ENCODE peak calls at places on chromosomes 11 and 22, in four cellular contexts. E is A549, N is K562, M is WTC11. Z is an unnamed sample.

GRCh38 chr22:38850941-38851849 is 7.4 kb upstream of the NPTXR start:
- DNase-seq in N (peak), M (no peak), E (peak), Z (no peak)

GRCh38 chr11:66317322-66317765 is 500 bp upstream of the CD248 start:
- DNase-seq in N (no peak), M (no peak), E (no peak), Z (peak)

GRCh38 chr11:28072321-28072720 is 35.6 kb downstream of the KIF18A start:
- DNase-seq in N (no peak), M (no peak), E (no peak), Z (no peak)

GRCh38 chr11:73271936-73272679 is at the start of gene P2RY6:
- DNase-seq in N (no peak), E (peak), M (peak), Z (peak)

GRCh38 chr11:106077609-106078517 is at the start of gene AASDHPPT:
- DNase-seq in E (peak), N (peak), M (no peak), Z (peak)

GRCh38 chr11:36446135-36446534 is 63.9 kb downstream of the TRAF6 start:
- DNase-seq in E (no peak), M (no peak), N (no peak), Z (no peak)

GRCh38 chr11:118953265-118953664 is 2.8 kb upstream of the UPK2 start:
- DNase-seq in M (peak), E (no peak), N (peak), Z (no peak)

GRCh38 chr11:69396948-69397307 is 84.5 kb upstream of the LINC01488 start:
- DNase-seq in N (no peak), M (no peak), E (no peak), Z (no peak)

GRCh38 chr11:119975561-119976152 is 162.3 kb downstream of the TRIM29 start:
- DNase-seq in M (peak), E (no peak), N (no peak), Z (no peak)

GRCh38 chr11:68525930-68526329 is 65.4 kb downstream of the PPP6R3 start:
- DNase-seq in N (no peak), M (no peak), E (no peak), Z (no peak)

GRCh38 chr22:23353696-23354095 is 173.4 kb downstream of the BCR start:
- DNase-seq in M (no peak), N (no peak), E (no peak), Z (no peak)

GRCh38 chr22:23357028-23357427 is 176.7 kb downstream of the BCR start:
- DNase-seq in N (no peak), E (no peak), M (no peak), Z (no peak)

GRCh38 chr22:23356094-23356493 is 175.8 kb downstream of the BCR start:
- DNase-seq in N (no peak), E (no peak), M (no peak), Z (no peak)

GRCh38 chr22:23353004-23353403 is 172.7 kb downstream of the BCR start:
- DNase-seq in E (no peak), M (no peak), N (no peak), Z (no peak)
- TF ChIP-seq NR3C1 in E (no peak), M (no peak), N (no peak), Z (no peak)

DNA sequence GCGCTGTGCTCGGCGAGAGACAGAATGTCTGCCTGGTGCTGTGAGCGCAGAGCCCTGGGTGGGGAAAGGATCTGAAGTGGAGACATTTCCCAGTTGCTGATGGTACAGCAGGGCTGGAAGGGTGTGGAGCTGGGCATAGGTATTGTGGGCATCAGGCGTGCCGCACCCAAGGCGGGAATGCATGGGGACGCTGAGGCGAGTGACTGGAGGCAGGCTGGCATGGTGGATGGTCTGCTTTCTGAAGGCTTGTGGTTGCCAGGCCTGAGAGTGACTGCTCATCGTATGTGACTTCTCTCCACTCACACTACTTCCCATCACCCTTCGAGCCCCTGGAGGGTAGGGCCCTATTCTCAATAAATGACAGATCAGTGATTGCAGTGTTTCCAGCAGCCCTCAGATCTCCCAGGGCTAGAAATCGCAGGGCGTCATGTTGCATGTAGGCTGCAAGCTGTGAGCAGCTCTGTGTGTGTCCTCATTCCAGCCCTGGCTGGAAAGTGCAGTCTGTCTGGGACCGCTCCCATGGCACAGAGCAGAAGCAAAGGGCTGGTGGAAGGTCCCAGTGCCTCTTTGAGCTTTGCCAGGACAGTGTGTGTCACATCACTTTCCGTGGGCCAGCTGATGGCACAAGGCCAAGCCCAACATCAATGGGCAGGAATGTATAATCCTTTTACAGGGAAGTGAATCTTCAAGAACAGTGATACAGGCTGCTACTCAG is 67.7 kb downstream of the TBC1D22A start:
- DNase-seq in N (no peak), E (peak), M (no peak), Z (no peak)
- TF ChIP-seq NR3C1 in N (no peak), E (no peak), M (no peak), Z (no peak)

GRCh38 chr11:4092031-4092430 is 2.6 kb upstream of the RRM1 start:
- DNase-seq in M (no peak), E (no peak), N (peak), Z (no peak)
- TF ChIP-seq NR3C1 in M (no peak), E (no peak), N (no peak), Z (no peak)

GRCh38 chr11:8061555-8062428 is 19.2 kb upstream of the TUB start:
- DNase-seq in N (no peak), M (no peak), E (no peak), Z (no peak)

GRCh38 chr11:8062781-8063257 is 18.2 kb upstream of the TUB start:
- DNase-seq in E (no peak), M (no peak), N (no peak), Z (no peak)

GRCh38 chr11:8060801-8061554 is 20.0 kb upstream of the TUB start:
- DNase-seq in E (no peak), M (no peak), N (no peak), Z (no peak)

GRCh38 chr11:8065031-8065430 is 16.0 kb upstream of the TUB start:
- DNase-seq in M (no peak), N (no peak), E (no peak), Z (no peak)

DNA sequence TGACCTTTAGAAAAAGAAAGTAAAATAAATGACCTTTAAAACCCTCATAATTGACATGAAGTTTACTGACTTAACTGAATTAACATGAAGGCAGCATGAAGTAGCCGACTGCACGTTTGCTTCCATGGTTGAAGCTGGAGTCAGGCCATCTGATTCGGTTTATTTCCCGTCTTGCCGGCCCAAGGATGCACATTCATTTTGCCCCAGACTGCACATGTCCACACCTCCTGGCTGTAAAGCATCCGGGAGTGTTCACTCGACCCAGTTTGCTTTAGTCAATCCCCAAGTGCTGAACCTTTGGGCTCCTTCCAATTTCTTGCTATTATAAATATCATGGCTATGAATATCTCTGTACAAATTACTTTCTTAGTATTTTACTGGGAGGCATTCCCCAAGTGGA is 17.7 kb upstream of the TUB start:
- DNase-seq in N (no peak), M (no peak), E (no peak), Z (no peak)
- TF ChIP-seq NR3C1 in N (no peak), M (no peak), E (no peak), Z (no peak)

GRCh38 chr11:13440100-13440855 is 22.7 kb downstream of the BTBD10 start:
- DNase-seq in E (peak), M (no peak), N (no peak), Z (no peak)
- TF ChIP-seq NR3C1 in E (no peak), M (no peak), N (no peak), Z (no peak)

DNA sequence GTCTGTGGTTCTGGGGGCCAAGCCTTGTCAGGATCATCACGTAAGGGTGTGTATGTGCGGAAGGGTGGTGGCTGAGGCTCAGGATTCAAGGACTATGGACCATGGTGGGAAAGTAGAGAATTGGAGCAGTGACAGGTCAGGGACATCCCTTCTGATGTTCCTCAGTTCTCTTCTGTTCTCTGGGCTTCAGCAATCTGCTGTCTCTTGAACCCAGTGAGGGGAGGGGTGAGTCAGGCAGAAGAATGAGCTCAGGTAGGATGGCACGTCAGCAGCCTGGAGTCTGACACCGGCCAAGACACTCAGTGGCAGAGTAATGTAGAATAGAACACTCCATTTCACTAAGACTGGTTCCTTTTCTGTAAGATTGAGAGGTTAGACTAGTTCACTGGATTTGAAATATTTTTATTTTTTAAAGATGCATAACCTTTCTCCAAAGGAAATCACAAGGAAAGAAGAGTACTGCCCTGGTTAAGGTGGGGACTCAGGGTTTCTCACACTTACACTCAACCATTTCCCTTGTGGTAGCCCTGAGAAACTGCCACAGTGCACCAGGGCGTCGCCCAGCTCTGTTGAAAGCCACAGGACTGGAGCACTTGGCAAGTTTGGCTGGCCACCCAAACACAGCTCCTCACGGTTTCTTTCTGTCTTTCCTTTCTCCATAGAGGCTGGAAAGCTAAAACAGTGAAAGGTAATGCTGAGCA is 23.2 kb upstream of the MICAL2 start:
- DNase-seq in E (no peak), N (no peak), M (no peak), Z (no peak)
- TF ChIP-seq NR3C1 in E (no peak), N (no peak), M (no peak), Z (no peak)

GRCh38 chr22:21020802-21021429 is 6.0 kb downstream of the P2RX6 start:
- DNase-seq in E (peak), M (peak), N (peak), Z (no peak)

GRCh38 chr22:21025763-21026755 is 6.3 kb downstream of the SLC7A4 start:
- DNase-seq in M (no peak), E (no peak), N (no peak), Z (no peak)

GRCh38 chr22:21022507-21022906 is 7.5 kb downstream of the P2RX6 start:
- DNase-seq in M (no peak), N (no peak), E (no peak), Z (no peak)

GRCh38 chr22:21025266-21025665 is 7.1 kb downstream of the SLC7A4 start:
- DNase-seq in M (no peak), N (no peak), E (no peak), Z (no peak)

GRCh38 chr22:21022955-21023614 is 8.1 kb downstream of the P2RX6 start:
- DNase-seq in E (no peak), M (no peak), N (peak), Z (no peak)
- TF ChIP-seq NR3C1 in E (no peak), M (no peak), N (no peak), Z (no peak)

GRCh38 chr11:8794677-8795103 is 112.1 kb downstream of the RPL27A start:
- DNase-seq in N (peak), M (no peak), E (no peak), Z (peak)
- TF ChIP-seq NR3C1 in N (no peak), M (no peak), E (no peak), Z (no peak)